ENCODE peak calls at places on chromosome 21, in eight cellular contexts. X is mucosa of gallbladder; G is NCI-H1105; Z is ecto neural progenitor cell; C is SW 1271; S is activated T-helper 1 cell treated with anti-CD3 and anti-CD28 coated beads, Interleukin-12 subunit alpha, Interleukin-12 subunit beta, Interleukin-2, Interleukin-4 antibody, amounts not matched to agents 30 ng/mL and 10 ng/mL and 1 ng/mL, durations not matched to agents 14 hours and 24 hours and 36 hours; N is neural crest cell; J is kidney epithelial cell. K is an unnamed sample.
A peak's percentile ranks its signal among the peaks of the same experiment; 100 is the strongest.

GRCh38 chr21:24395320-24395933 is 1211.9 kb downstream of the MRPL39 start:
- DNase-seq in X (no peak), G (no peak), Z (no peak), C (no peak), S (no peak), N (no peak), J (no peak), K (peak; percentile 0)

GRCh38 chr21:17428484-17428869 is 84.4 kb upstream of the CXADR start:
- DNase-seq in X (no peak), G (no peak), Z (no peak), C (no peak), S (no peak), N (no peak), J (no peak), K (no peak)

GRCh38 chr21:16422702-16423101 is 692.9 kb downstream of the USP25 start:
- DNase-seq in X (no peak), G (no peak), Z (no peak), C (no peak), S (no peak), N (no peak), J (no peak), K (peak; percentile 46)

GRCh38 chr21:44063151-44063912 is 43.9 kb upstream of the PWP2 start:
- DNase-seq in X (no peak), G (no peak), Z (no peak), C (no peak), S (no peak), N (no peak), J (no peak), K (no peak)

GRCh38 chr21:25760061-25760460 is 25.3 kb downstream of the GABPA start:
- DNase-seq in X (no peak), G (no peak), Z (no peak), C (no peak), S (no peak), N (no peak), J (no peak), K (no peak)

GRCh38 chr21:38343691-38344090 is 86.9 kb downstream of the KCNJ15 start:
- DNase-seq in X (peak; percentile 83), G (peak; percentile 52), Z (no peak), C (no peak), S (no peak), N (no peak), J (no peak), K (peak; percentile 59)

GRCh38 chr21:35862969-35863368 is 197.4 kb downstream of the SETD4 start:
- DNase-seq in X (no peak), G (no peak), Z (no peak), C (no peak), S (no peak), N (no peak), J (no peak), K (no peak)

GRCh38 chr21:26164311-26164710 is 6.3 kb downstream of the APP start:
- DNase-seq in X (no peak), G (no peak), Z (no peak), C (no peak), S (no peak), N (no peak), J (no peak), K (no peak)

GRCh38 chr21:44871576-44872265 is 1.8 kb downstream of the PTTG1IP start:
- DNase-seq in X (no peak), G (no peak), Z (no peak), C (peak; percentile 33), S (no peak), N (no peak), J (no peak), K (peak; percentile 81)

GRCh38 chr21:37220433-37220980 is 46.6 kb downstream of the VPS26C start:
- DNase-seq in X (peak; percentile 30), G (no peak), Z (no peak), C (peak; percentile 13), S (peak; percentile 36), N (no peak), J (no peak), K (peak; percentile 64)

GRCh38 chr21:14842641-14843040 is 222.2 kb downstream of the NRIP1 start:
- DNase-seq in X (no peak), G (no peak), Z (no peak), C (no peak), S (no peak), N (no peak), J (no peak), K (no peak)

GRCh38 chr21:42466700-42467612 is 29.1 kb downstream of the RSPH1 start:
- DNase-seq in X (no peak), G (no peak), Z (no peak), C (no peak), S (no peak), N (no peak), J (no peak), K (peak; percentile 52)

GRCh38 chr21:17388226-17388625 is 124.6 kb upstream of the CXADR start:
- DNase-seq in X (no peak), G (no peak), Z (no peak), C (no peak), S (no peak), N (no peak), J (no peak), K (no peak)